ENCODE peak calls at places on chromosome 1, in nine cellular contexts. O is HTR-8/SVneo; B is GM19239; U is AG09309; M is stimulated activated CD4-positive, alpha-beta T cell treated with anti-CD3 and anti-CD28 coated beads, Interleukin-1b, Interleukin-23, amount 100 ng/mL, for 24 hours; P is GM20000; R is EL; F is activated CD8-positive, alpha-beta memory T cell treated with anti-CD3 and anti-CD28 coated beads, Interleukin-2, amount 50 U/mL, for 4 hours; I is HepG2. X is an unnamed sample.

GRCh38 chr1:231998791-231999190 is 372.2 kb downstream of the DISC1 start:
- DNase-seq in P (no peak), F (no peak), I (no peak), R (no peak), U (no peak), M (no peak), O (no peak), B (no peak), X (no peak)

GRCh38 chr1:17207046-17207445 is 2.1 kb downstream of the PADI1 start:
- DNase-seq in U (no peak), O (no peak), P (peak), B (peak), R (peak), F (no peak), M (no peak), I (no peak), X (no peak)

GRCh38 chr1:178341218-178341956 is 155.4 kb downstream of the CLEC20A start:
- DNase-seq in F (no peak), P (no peak), I (no peak), B (no peak), O (peak), M (no peak), R (peak), U (peak), X (peak)

GRCh38 chr1:247824023-247824422 is at the start of gene OR14A16:
- DNase-seq in P (no peak), F (no peak), I (no peak), U (no peak), R (no peak), O (no peak), M (no peak), B (no peak), X (no peak)

GRCh38 chr1:48775817-48776399 is 783 bp downstream of the BEND5 start:
- DNase-seq in O (no peak), R (no peak), U (no peak), B (no peak), I (no peak), P (no peak), M (no peak), F (no peak), X (no peak)

GRCh38 chr1:107529511-107530149 is 388.8 kb downstream of the NTNG1 start:
- DNase-seq in P (peak), O (peak), F (no peak), B (peak), R (peak), I (peak), M (no peak), U (peak), X (no peak)

GRCh38 chr1:10105484-10105883 is 72.7 kb downstream of the UBE4B start:
- DNase-seq in I (no peak), P (no peak), R (no peak), M (no peak), U (no peak), B (no peak), O (no peak), F (no peak), X (no peak)

GRCh38 chr1:4702927-4703326 is 48.5 kb downstream of the AJAP1 start:
- DNase-seq in F (no peak), M (no peak), U (no peak), R (no peak), O (peak), P (no peak), B (no peak), I (no peak), X (no peak)

GRCh38 chr1:9065213-9065751 is 4.2 kb downstream of the SLC2A5 start:
- DNase-seq in B (no peak), I (no peak), F (no peak), U (no peak), M (no peak), P (no peak), R (no peak), O (no peak), X (no peak)

GRCh38 chr1:81679972-81680371 is 120.8 kb upstream of the ADGRL2 start:
- DNase-seq in U (no peak), B (no peak), R (no peak), F (no peak), M (no peak), I (peak), O (no peak), P (no peak), X (no peak)

X was measured in HS-27A.